ENCODE peak calls at places on chromosome 9, in five cellular contexts. B is astrocyte of the hippocampus; T is CD4-positive, alpha-beta memory T cell; U is transverse colon; P is aorta. R is an unnamed sample.

GRCh38 chr9:19085295-19085694 is 17.4 kb downstream of the HAUS6 start:
- DNase-seq in U (no peak), B (peak), T (peak), P (no peak), R (no peak)

GRCh38 chr9:132201780-132202703 is 40.2 kb downstream of the NTNG2 start:
- DNase-seq in T (no peak), P (no peak), U (no peak), B (no peak), R (no peak)

GRCh38 chr9:23434654-23435053 is 391.4 kb downstream of the ELAVL2 start:
- DNase-seq in B (no peak), P (no peak), U (no peak), T (no peak), R (no peak)

GRCh38 chr9:109033941-109034700 is 20.8 kb upstream of the CTNNAL1 start:
- DNase-seq in P (no peak), B (peak), T (no peak), U (no peak), R (no peak)

GRCh38 chr9:83583151-83584014 is 39.6 kb upstream of the IDNK start:
- DNase-seq in T (peak), U (peak), B (peak), P (no peak), R (peak)

GRCh38 chr9:132472199-132472598 is 62.2 kb downstream of the CFAP77 start:
- DNase-seq in P (no peak), U (no peak), T (no peak), B (no peak), R (no peak)

GRCh38 chr9:91953723-91954122 is 3.7 kb upstream of the ROR2 start:
- DNase-seq in P (no peak), T (no peak), B (no peak), U (no peak), R (no peak)

GRCh38 chr9:134057311-134057665 is 10.5 kb downstream of the BRD3 start:
- DNase-seq in T (no peak), U (peak), B (no peak), P (peak), R (no peak)

GRCh38 chr9:38724749-38725148 is 4.8 kb upstream of the FAM240B start:
- DNase-seq in U (no peak), T (no peak), P (no peak), B (no peak), R (no peak)

GRCh38 chr9:123834907-123835562 is 94.9 kb downstream of the DENND1A start:
- DNase-seq in P (no peak), U (no peak), B (peak), T (no peak), R (no peak)

GRCh38 chr9:92965759-92966517 is 18.6 kb downstream of the FGD3 start:
- DNase-seq in U (no peak), P (no peak), B (no peak), T (no peak), R (no peak)

GRCh38 chr9:132896906-132897305 is 18.2 kb downstream of the SPACA9 start:
- DNase-seq in T (no peak), U (no peak), P (no peak), B (no peak), R (no peak)

GRCh38 chr9:20593551-20593950 is 28.7 kb downstream of the MLLT3 start:
- DNase-seq in U (no peak), T (no peak), B (peak), P (no peak), R (peak)

GRCh38 chr9:111993319-111993718 is 96.7 kb downstream of the UGCG start:
- DNase-seq in P (no peak), B (no peak), T (no peak), U (no peak), R (no peak)

GRCh38 chr9:96135071-96135825 is 166.7 kb downstream of the HSD17B3 start:
- DNase-seq in U (no peak), P (no peak), T (no peak), B (no peak), R (no peak)

GRCh38 chr9:127844821-127845359 is 9.6 kb downstream of the ENG start:
- DNase-seq in B (no peak), U (no peak), T (no peak), P (no peak), R (no peak)

GRCh38 chr9:6924149-6924548 is 166.4 kb downstream of the KDM4C start:
- DNase-seq in B (no peak), T (no peak), U (no peak), P (no peak), R (no peak)

GRCh38 chr9:37839491-37840461 is 39.2 kb downstream of the DCAF10 start:
- DNase-seq in P (no peak), U (no peak), T (no peak), B (no peak), R (no peak)

GRCh38 chr9:121348321-121348720 is 21.7 kb downstream of the STOM start:
- DNase-seq in T (no peak), U (no peak), P (no peak), B (peak), R (no peak)

GRCh38 chr9:133494636-133495326 is 15.9 kb upstream of the SLC2A6 start:
- DNase-seq in T (no peak), B (no peak), P (no peak), U (no peak), R (no peak)

GRCh38 chr9:110183208-110184145 is 24.5 kb downstream of the C9orf152 start:
- DNase-seq in U (peak), P (no peak), B (peak), T (peak), R (peak)

GRCh38 chr9:135186248-135187164 is 99.0 kb downstream of the OLFM1 start:
- DNase-seq in T (no peak), U (no peak), B (no peak), P (no peak), R (no peak)

GRCh38 chr9:91117959-91118651 is 243.6 kb downstream of the AUH start:
- DNase-seq in P (peak), U (peak), B (peak), T (no peak), R (peak)

GRCh38 chr9:5651246-5651645 is 22.3 kb downstream of the RIC1 start:
- DNase-seq in P (no peak), B (no peak), T (no peak), U (no peak), R (no peak)

GRCh38 chr9:121599186-121599871 is 52.1 kb upstream of the DAB2IP start:
- DNase-seq in P (peak), B (peak), U (peak), T (no peak), R (no peak)

GRCh38 chr9:132879443-132880310 is 979 bp downstream of the SPACA9 start:
- DNase-seq in T (no peak), U (no peak), B (no peak), P (no peak), R (no peak)

GRCh38 chr9:35537898-35538297 is 48.0 kb downstream of the RUSC2 start:
- DNase-seq in U (no peak), P (no peak), T (no peak), B (no peak), R (no peak)

GRCh38 chr9:83081010-83081409 is 18.1 kb upstream of the RASEF start:
- DNase-seq in U (no peak), T (no peak), P (no peak), B (no peak), R (no peak)

GRCh38 chr9:90526386-90526785 is 116.2 kb downstream of the DIRAS2 start:
- DNase-seq in U (no peak), B (no peak), T (no peak), P (no peak), R (no peak)

GRCh38 chr9:111582888-111583287 is 16.6 kb downstream of the PTGR1 start:
- DNase-seq in U (no peak), B (peak), T (no peak), P (no peak), R (no peak)

GRCh38 chr9:32725066-32725860 is 58.1 kb upstream of the TMEM215 start:
- DNase-seq in B (no peak), U (no peak), P (no peak), T (no peak), R (no peak)

GRCh38 chr9:21684831-21685362 is 117.5 kb upstream of the MTAP start:
- DNase-seq in B (peak), U (no peak), P (no peak), T (no peak), R (peak)

GRCh38 chr9:127485995-127486394 is 34.7 kb downstream of the LRSAM1 start:
- DNase-seq in B (no peak), T (no peak), U (no peak), P (no peak), R (no peak)

GRCh38 chr9:20729545-20729944 is 45.5 kb downstream of the FOCAD start:
- DNase-seq in P (no peak), B (peak), T (no peak), U (no peak), R (no peak)

GRCh38 chr9:124098141-124098905 is 86.8 kb downstream of the LHX2 start:
- DNase-seq in U (no peak), P (no peak), B (peak), T (no peak), R (no peak)

GRCh38 chr9:92669527-92669889 is 423 bp downstream of the IPPK start:
- DNase-seq in T (no peak), B (no peak), U (peak), P (peak), R (no peak)

GRCh38 chr9:79912641-79913040 is 340.9 kb downstream of the TLE4 start:
- DNase-seq in B (peak), P (no peak), U (no peak), T (no peak), R (peak)

GRCh38 chr9:128190516-128191405 is 611 bp downstream of the CIZ1 start:
- DNase-seq in U (peak), T (no peak), B (peak), P (no peak), R (no peak)

GRCh38 chr9:138063033-138063432 is 185.5 kb downstream of the CACNA1B start:
- DNase-seq in T (no peak), U (no peak), B (no peak), P (peak), R (no peak)

R was measured in astrocyte of the cerebellum.